ENCODE peak calls at places on chromosomes 4 and X, in seven cellular contexts. One of them, this sample, is unnamed.

GRCh38 chr4:9940041-9940440 is 81.3 kb downstream of the SLC2A9 start:
- DNase-seq in OCI-LY7: no peak
- DNase-seq in cerebellum: no peak
- DNase-seq in GM23338: no peak
- DNase-seq in T-helper 1 cell: no peak
- DNase-seq in Calu3: no peak
- DNase-seq in left ventricle myocardium inferior: no peak
- DNase-seq in this sample: no peak

GRCh38 chrX:79133897-79134296 is 10.6 kb upstream of the GPR174 start:
- DNase-seq in OCI-LY7: peak
- DNase-seq in cerebellum: no peak
- DNase-seq in GM23338: no peak
- DNase-seq in T-helper 1 cell: peak
- DNase-seq in Calu3: no peak
- DNase-seq in left ventricle myocardium inferior: no peak
- DNase-seq in this sample: no peak

GRCh38 chrX:12580548-12580947 is 210.7 kb upstream of the PRPS2 start:
- DNase-seq in OCI-LY7: no peak
- DNase-seq in cerebellum: no peak
- DNase-seq in GM23338: no peak
- DNase-seq in T-helper 1 cell: no peak
- DNase-seq in Calu3: no peak
- DNase-seq in left ventricle myocardium inferior: no peak
- DNase-seq in this sample: no peak

GRCh38 chr4:23006756-23007155 is 314.0 kb downstream of the GBA3 start:
- DNase-seq in OCI-LY7: no peak
- DNase-seq in cerebellum: no peak
- DNase-seq in GM23338: no peak
- DNase-seq in T-helper 1 cell: no peak
- DNase-seq in Calu3: no peak
- DNase-seq in left ventricle myocardium inferior: no peak
- DNase-seq in this sample: no peak

GRCh38 chr4:34178476-34178875 is 2065.8 kb downstream of the ARAP2 start:
- DNase-seq in OCI-LY7: no peak
- DNase-seq in cerebellum: no peak
- DNase-seq in GM23338: peak
- DNase-seq in T-helper 1 cell: no peak
- DNase-seq in Calu3: no peak
- DNase-seq in left ventricle myocardium inferior: no peak
- DNase-seq in this sample: no peak

GRCh38 chrX:32155044-32155638 is 1056.2 kb downstream of the DMD start:
- DNase-seq in OCI-LY7: no peak
- DNase-seq in cerebellum: peak
- DNase-seq in GM23338: peak
- DNase-seq in T-helper 1 cell: no peak
- DNase-seq in Calu3: no peak
- DNase-seq in left ventricle myocardium inferior: no peak
- DNase-seq in this sample: no peak

GRCh38 chr4:17511950-17512795 is at the start of gene QDPR:
- DNase-seq in OCI-LY7: peak
- DNase-seq in cerebellum: peak
- DNase-seq in GM23338: peak
- DNase-seq in T-helper 1 cell: peak
- DNase-seq in Calu3: peak
- DNase-seq in left ventricle myocardium inferior: peak
- DNase-seq in this sample: no peak

GRCh38 chr4:26787461-26788340 is 72.9 kb upstream of the STIM2 start:
- DNase-seq in OCI-LY7: peak
- DNase-seq in cerebellum: no peak
- DNase-seq in GM23338: peak
- DNase-seq in T-helper 1 cell: peak
- DNase-seq in Calu3: peak
- DNase-seq in left ventricle myocardium inferior: peak
- DNase-seq in this sample: no peak

GRCh38 chr4:137070614-137071013 is 461.7 kb downstream of the PCDH18 start:
- DNase-seq in OCI-LY7: no peak
- DNase-seq in cerebellum: no peak
- DNase-seq in GM23338: peak
- DNase-seq in T-helper 1 cell: no peak
- DNase-seq in Calu3: no peak
- DNase-seq in left ventricle myocardium inferior: no peak
- DNase-seq in this sample: no peak

GRCh38 chrX:56813318-56813837 is 84.3 kb downstream of the NBDY start:
- DNase-seq in OCI-LY7: no peak
- DNase-seq in cerebellum: no peak
- DNase-seq in GM23338: no peak
- DNase-seq in T-helper 1 cell: peak
- DNase-seq in Calu3: no peak
- DNase-seq in left ventricle myocardium inferior: no peak
- DNase-seq in this sample: no peak

GRCh38 chr4:87007345-87008181 is 72.8 kb downstream of the AFF1 start:
- DNase-seq in OCI-LY7: peak
- DNase-seq in cerebellum: peak
- DNase-seq in GM23338: peak
- DNase-seq in T-helper 1 cell: peak
- DNase-seq in Calu3: peak
- DNase-seq in left ventricle myocardium inferior: peak
- DNase-seq in this sample: peak

GRCh38 chrX:110163488-110163887 is 154.4 kb downstream of the AMMECR1 start:
- DNase-seq in OCI-LY7: no peak
- DNase-seq in cerebellum: no peak
- DNase-seq in GM23338: no peak
- DNase-seq in T-helper 1 cell: no peak
- DNase-seq in Calu3: no peak
- DNase-seq in left ventricle myocardium inferior: no peak
- DNase-seq in this sample: no peak

GRCh38 chr4:170741856-170742255 is 652.1 kb upstream of the AADAT start:
- DNase-seq in OCI-LY7: no peak
- DNase-seq in cerebellum: no peak
- DNase-seq in GM23338: no peak
- DNase-seq in T-helper 1 cell: no peak
- DNase-seq in Calu3: no peak
- DNase-seq in left ventricle myocardium inferior: no peak
- DNase-seq in this sample: no peak

GRCh38 chr4:3623106-3623505 is 90.9 kb upstream of the LRPAP1 start:
- DNase-seq in OCI-LY7: no peak
- DNase-seq in cerebellum: no peak
- DNase-seq in GM23338: no peak
- DNase-seq in T-helper 1 cell: no peak
- DNase-seq in Calu3: no peak
- DNase-seq in left ventricle myocardium inferior: no peak
- DNase-seq in this sample: no peak

GRCh38 chrX:11450354-11450753 is 157.1 kb downstream of the AMELX start:
- DNase-seq in OCI-LY7: no peak
- DNase-seq in cerebellum: peak
- DNase-seq in GM23338: no peak
- DNase-seq in T-helper 1 cell: no peak
- DNase-seq in Calu3: no peak
- DNase-seq in left ventricle myocardium inferior: no peak
- DNase-seq in this sample: no peak

This sample was measured in NCI-H446 treated with DMSO at 0.1 percent for 48 hours.